ENCODE peak calls at places on chromosomes 11 and 22, in nine cellular contexts. One of them, this sample, is unnamed. For H3K36me3, the result is how much of the 10 kb centered on the place peaks cover.

GRCh38 chr11:11532574-11532973 is 89.2 kb downstream of the GALNT18 start:
- DNase-seq in heart left ventricle: no peak
- DNase-seq in esophagus squamous epithelium: no peak
- DNase-seq in tibial nerve: no peak
- DNase-seq in transverse colon: no peak
- DNase-seq in IMR-90: peak
- DNase-seq in right lobe of liver: no peak
- DNase-seq in Peyer's patch: no peak
- DNase-seq in ovary: no peak
- DNase-seq in this sample: no peak

GRCh38 chr11:131370901-131371790 is 731 bp downstream of the NTM start:
- DNase-seq in right lobe of liver: no peak
- DNase-seq in IMR-90: no peak
- DNase-seq in ovary: no peak
- DNase-seq in Peyer's patch: no peak
- DNase-seq in transverse colon: no peak
- DNase-seq in heart left ventricle: no peak
- DNase-seq in esophagus squamous epithelium: no peak
- DNase-seq in tibial nerve: no peak
- DNase-seq in this sample: no peak

GRCh38 chr11:9754041-9754471 is 90.2 kb downstream of the SWAP70 start:
- DNase-seq in heart left ventricle: no peak
- DNase-seq in transverse colon: no peak
- DNase-seq in IMR-90: no peak
- DNase-seq in esophagus squamous epithelium: no peak
- DNase-seq in right lobe of liver: no peak
- DNase-seq in ovary: no peak
- DNase-seq in tibial nerve: no peak
- DNase-seq in Peyer's patch: no peak
- DNase-seq in this sample: no peak

GRCh38 chr22:19177164-19178064 is 1.1 kb downstream of the SLC25A1 start:
- DNase-seq in IMR-90: no peak
- DNase-seq in Peyer's patch: no peak
- DNase-seq in tibial nerve: no peak
- DNase-seq in transverse colon: no peak
- DNase-seq in right lobe of liver: peak
- DNase-seq in heart left ventricle: no peak
- DNase-seq in ovary: no peak
- DNase-seq in esophagus squamous epithelium: no peak
- DNase-seq in this sample: no peak

GRCh38 chr11:113192121-113192925 is 122.1 kb upstream of the TTC12 start:
- DNase-seq in esophagus squamous epithelium: no peak
- DNase-seq in right lobe of liver: no peak
- DNase-seq in transverse colon: no peak
- DNase-seq in tibial nerve: no peak
- DNase-seq in ovary: no peak
- DNase-seq in heart left ventricle: no peak
- DNase-seq in IMR-90: no peak
- DNase-seq in Peyer's patch: no peak
- DNase-seq in this sample: no peak

GRCh38 chr22:25739659-25740344 is 2.2 kb upstream of the MYO18B start:
- DNase-seq in ovary: no peak
- DNase-seq in right lobe of liver: no peak
- DNase-seq in transverse colon: no peak
- DNase-seq in IMR-90: no peak
- DNase-seq in heart left ventricle: no peak
- DNase-seq in Peyer's patch: no peak
- DNase-seq in tibial nerve: no peak
- DNase-seq in esophagus squamous epithelium: no peak
- DNase-seq in this sample: no peak

GRCh38 chr11:10382518-10382917 is 72.5 kb upstream of the AMPD3 start:
- DNase-seq in heart left ventricle: no peak
- DNase-seq in ovary: no peak
- DNase-seq in esophagus squamous epithelium: no peak
- DNase-seq in tibial nerve: no peak
- DNase-seq in right lobe of liver: no peak
- DNase-seq in IMR-90: no peak
- DNase-seq in Peyer's patch: no peak
- DNase-seq in transverse colon: no peak
- DNase-seq in this sample: no peak

GRCh38 chr11:76802151-76802550 is 19.0 kb downstream of the TSKU start:
- DNase-seq in tibial nerve: no peak
- DNase-seq in heart left ventricle: no peak
- DNase-seq in right lobe of liver: no peak
- DNase-seq in transverse colon: no peak
- DNase-seq in IMR-90: no peak
- DNase-seq in esophagus squamous epithelium: no peak
- DNase-seq in Peyer's patch: no peak
- DNase-seq in ovary: no peak
- DNase-seq in this sample: peak

GRCh38 chr22:28942333-28942732 is 59.0 kb downstream of the ZNRF3 start:
- DNase-seq in ovary: no peak
- DNase-seq in IMR-90: no peak
- DNase-seq in transverse colon: no peak
- DNase-seq in Peyer's patch: no peak
- DNase-seq in heart left ventricle: no peak
- DNase-seq in esophagus squamous epithelium: no peak
- DNase-seq in right lobe of liver: no peak
- DNase-seq in tibial nerve: no peak
- DNase-seq in this sample: no peak

GRCh38 chr11:113778111-113778910 is 1.3 kb upstream of the CLDN25 start:
- DNase-seq in IMR-90: peak
- DNase-seq in ovary: no peak
- DNase-seq in esophagus squamous epithelium: no peak
- DNase-seq in tibial nerve: no peak
- DNase-seq in Peyer's patch: no peak
- DNase-seq in right lobe of liver: no peak
- DNase-seq in heart left ventricle: peak
- DNase-seq in transverse colon: no peak
- DNase-seq in this sample: peak

GRCh38 chr22:44597616-44598015 is 99.6 kb upstream of the RTL6 start:
- DNase-seq in Peyer's patch: no peak
- DNase-seq in right lobe of liver: no peak
- DNase-seq in heart left ventricle: no peak
- DNase-seq in IMR-90: peak
- DNase-seq in ovary: no peak
- DNase-seq in tibial nerve: no peak
- DNase-seq in transverse colon: no peak
- DNase-seq in esophagus squamous epithelium: no peak
- DNase-seq in this sample: no peak

GRCh38 chr11:78564037-78564888 is 10.4 kb downstream of the NARS2 start:
- DNase-seq in tibial nerve: no peak
- DNase-seq in transverse colon: peak
- DNase-seq in esophagus squamous epithelium: no peak
- DNase-seq in heart left ventricle: no peak
- DNase-seq in Peyer's patch: peak
- DNase-seq in IMR-90: peak
- DNase-seq in right lobe of liver: no peak
- DNase-seq in ovary: no peak
- DNase-seq in this sample: peak

GRCh38 chr22:19871845-19872778 is 17.4 kb upstream of the GNB1L start:
- DNase-seq in tibial nerve: peak
- DNase-seq in esophagus squamous epithelium: no peak
- DNase-seq in transverse colon: no peak
- DNase-seq in right lobe of liver: peak
- DNase-seq in IMR-90: no peak
- DNase-seq in ovary: peak
- DNase-seq in Peyer's patch: no peak
- DNase-seq in heart left ventricle: peak
- DNase-seq in this sample: no peak

DNA sequence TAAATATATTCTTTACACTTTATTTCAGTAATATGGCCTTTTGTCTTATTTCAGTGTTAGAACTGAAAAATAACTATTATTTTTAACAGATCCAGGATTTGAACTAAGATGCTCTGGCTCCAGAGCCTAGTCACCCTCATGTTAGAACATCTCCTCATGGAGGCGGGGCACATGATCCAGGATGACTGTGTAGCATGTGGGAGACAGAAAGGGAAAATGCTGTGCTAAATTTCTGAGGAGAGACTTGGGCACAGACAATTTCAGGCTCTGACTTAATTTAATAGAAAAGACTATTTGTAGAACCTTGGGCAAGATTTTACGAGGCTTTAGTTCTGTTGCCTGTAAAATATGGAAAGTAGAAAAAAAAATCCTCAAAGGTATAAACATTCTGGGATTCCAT is 24.1 kb downstream of the CTSC start:
- DNase-seq in right lobe of liver: no peak
- DNase-seq in tibial nerve: no peak
- DNase-seq in IMR-90: peak
- DNase-seq in Peyer's patch: no peak
- DNase-seq in heart left ventricle: no peak
- DNase-seq in ovary: no peak
- DNase-seq in transverse colon: no peak
- DNase-seq in esophagus squamous epithelium: no peak
- DNase-seq in this sample: no peak
- H3K36me3 ChIP-seq in right lobe of liver: under half
- H3K36me3 ChIP-seq in tibial nerve: under half
- H3K36me3 ChIP-seq in IMR-90: under half
- H3K36me3 ChIP-seq in Peyer's patch: under half
- H3K36me3 ChIP-seq in heart left ventricle: under half
- H3K36me3 ChIP-seq in ovary: under half
- H3K36me3 ChIP-seq in transverse colon: under half
- H3K36me3 ChIP-seq in esophagus squamous epithelium: under half
- H3K36me3 ChIP-seq in this sample: under half

DNA sequence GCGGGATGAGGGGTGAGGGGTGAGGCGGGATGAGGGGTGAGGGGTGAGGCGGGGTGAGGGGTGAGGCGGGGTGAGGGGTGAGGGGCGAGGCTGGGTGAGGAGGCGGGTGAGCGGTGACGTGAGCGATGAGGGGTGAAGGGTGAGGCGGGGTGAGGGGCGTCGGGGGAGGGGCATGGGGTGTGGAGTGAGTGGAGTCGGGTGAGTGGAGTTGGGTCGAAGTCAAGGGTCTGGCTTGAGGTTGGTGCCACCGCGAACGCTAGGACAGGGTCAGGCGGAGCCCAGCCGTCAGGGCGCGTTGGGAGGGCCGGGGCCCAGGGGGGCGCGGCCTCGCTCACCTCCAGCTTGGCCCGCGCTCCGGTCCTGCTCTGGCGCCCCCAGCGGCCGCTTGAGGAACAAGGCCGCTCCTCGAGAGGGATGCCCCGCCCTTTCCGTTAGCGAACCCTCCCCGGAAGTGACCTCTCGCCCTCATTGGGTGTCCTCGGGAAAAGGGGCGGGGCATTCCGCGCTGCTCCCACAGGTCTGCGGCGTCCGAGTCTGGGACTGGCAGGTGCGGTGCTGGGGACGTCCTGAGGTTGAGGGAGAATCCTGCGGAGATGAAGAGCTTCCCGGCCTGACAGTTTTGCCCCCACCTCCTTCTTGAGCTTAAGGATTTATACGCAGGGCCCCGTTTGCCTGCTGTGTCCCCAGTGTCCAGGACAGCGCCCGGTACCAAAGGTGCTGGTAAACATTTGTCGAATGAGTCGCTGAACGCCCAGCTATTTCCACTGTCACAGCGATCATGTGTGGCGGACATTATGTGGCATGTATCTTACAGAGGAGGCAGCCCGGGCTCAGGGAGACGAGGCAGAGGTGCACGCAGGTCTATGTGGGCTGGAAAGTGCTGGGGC is at the start of gene SYCE3:
- DNase-seq in right lobe of liver: peak
- DNase-seq in transverse colon: peak
- DNase-seq in tibial nerve: peak
- DNase-seq in IMR-90: peak
- DNase-seq in Peyer's patch: peak
- DNase-seq in esophagus squamous epithelium: peak
- DNase-seq in heart left ventricle: peak
- DNase-seq in ovary: peak
- DNase-seq in this sample: peak
- TF ChIP-seq POLR2A in right lobe of liver: peak
- TF ChIP-seq POLR2A in transverse colon: peak
- TF ChIP-seq POLR2A in tibial nerve: peak
- TF ChIP-seq POLR2A in IMR-90: no peak
- TF ChIP-seq POLR2A in Peyer's patch: peak
- TF ChIP-seq POLR2A in esophagus squamous epithelium: no peak
- TF ChIP-seq POLR2A in heart left ventricle: peak
- TF ChIP-seq POLR2A in ovary: no peak
- TF ChIP-seq POLR2A in this sample: peak

GRCh38 chr11:92455221-92455790 is 230.7 kb downstream of the FAT3 start:
- DNase-seq in ovary: no peak
- DNase-seq in transverse colon: no peak
- DNase-seq in Peyer's patch: no peak
- DNase-seq in heart left ventricle: no peak
- DNase-seq in esophagus squamous epithelium: no peak
- DNase-seq in right lobe of liver: no peak
- DNase-seq in tibial nerve: no peak
- DNase-seq in IMR-90: no peak
- DNase-seq in this sample: no peak
- H3K27ac ChIP-seq in ovary: no peak
- H3K27ac ChIP-seq in transverse colon: no peak
- H3K27ac ChIP-seq in Peyer's patch: no peak
- H3K27ac ChIP-seq in heart left ventricle: no peak
- H3K27ac ChIP-seq in esophagus squamous epithelium: no peak
- H3K27ac ChIP-seq in right lobe of liver: no peak
- H3K27ac ChIP-seq in tibial nerve: no peak
- H3K27ac ChIP-seq in IMR-90: no peak
- H3K27ac ChIP-seq in this sample: no peak

DNA sequence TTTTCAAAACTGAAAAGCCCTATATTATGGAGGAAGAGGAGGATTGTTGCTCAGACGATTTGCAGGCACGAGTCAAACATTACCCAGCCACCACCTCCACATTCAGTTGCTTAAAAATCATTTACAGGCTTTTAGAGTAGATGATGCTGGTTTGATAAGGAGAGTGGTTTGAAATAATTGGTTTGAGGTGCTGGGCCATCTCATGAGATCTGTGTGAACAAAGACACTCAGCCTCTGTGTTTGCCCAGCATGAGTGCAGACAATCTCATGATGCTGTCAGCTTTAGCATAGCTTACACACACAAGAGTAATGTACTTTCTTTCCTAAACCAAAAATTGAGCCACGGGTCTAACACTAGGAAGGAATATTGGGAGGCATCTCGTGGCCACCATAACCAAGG is 4.3 kb downstream of the SLC43A3 start:
- DNase-seq in esophagus squamous epithelium: no peak
- DNase-seq in ovary: no peak
- DNase-seq in right lobe of liver: no peak
- DNase-seq in transverse colon: no peak
- DNase-seq in IMR-90: no peak
- DNase-seq in tibial nerve: no peak
- DNase-seq in Peyer's patch: no peak
- DNase-seq in heart left ventricle: no peak
- DNase-seq in this sample: no peak
- H3K36me3 ChIP-seq in esophagus squamous epithelium: under half
- H3K36me3 ChIP-seq in ovary: under half
- H3K36me3 ChIP-seq in right lobe of liver: under half
- H3K36me3 ChIP-seq in transverse colon: under half
- H3K36me3 ChIP-seq in IMR-90: under half
- H3K36me3 ChIP-seq in tibial nerve: half or more
- H3K36me3 ChIP-seq in Peyer's patch: under half
- H3K36me3 ChIP-seq in heart left ventricle: half or more
- H3K36me3 ChIP-seq in this sample: under half

DNA sequence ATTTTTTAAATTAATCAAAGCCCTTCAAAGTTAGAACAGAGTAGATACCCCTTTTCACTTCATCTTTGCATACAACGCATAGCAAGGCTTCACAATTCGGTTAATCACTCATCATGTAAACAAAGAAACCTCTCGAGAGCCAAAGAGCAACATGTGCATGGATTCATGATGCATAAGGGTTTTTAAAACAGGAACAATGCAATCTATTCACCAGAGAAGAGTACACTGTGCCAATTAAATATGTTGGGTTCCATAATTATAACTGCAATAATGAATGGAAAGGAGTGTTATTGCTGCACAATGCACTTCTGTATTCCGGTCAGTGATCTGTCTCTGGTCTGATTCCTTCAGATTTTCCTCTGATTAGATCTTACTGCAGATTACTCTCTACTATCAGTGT is 45.3 kb downstream of the CADM1 start:
- DNase-seq in IMR-90: peak
- DNase-seq in tibial nerve: no peak
- DNase-seq in esophagus squamous epithelium: no peak
- DNase-seq in heart left ventricle: no peak
- DNase-seq in ovary: no peak
- DNase-seq in transverse colon: no peak
- DNase-seq in Peyer's patch: no peak
- DNase-seq in right lobe of liver: no peak
- DNase-seq in this sample: no peak
- TF ChIP-seq POLR2A in IMR-90: no peak
- TF ChIP-seq POLR2A in tibial nerve: no peak
- TF ChIP-seq POLR2A in esophagus squamous epithelium: no peak
- TF ChIP-seq POLR2A in heart left ventricle: no peak
- TF ChIP-seq POLR2A in ovary: no peak
- TF ChIP-seq POLR2A in transverse colon: no peak
- TF ChIP-seq POLR2A in Peyer's patch: no peak
- TF ChIP-seq POLR2A in right lobe of liver: no peak
- TF ChIP-seq POLR2A in this sample: no peak